ENCODE peak calls at places on chromosome 18, in ten cellular contexts. X, R, A, I, Z, S, N, H, O and K are unnamed samples.

GRCh38 chr18:66495844-66496243 is 108.0 kb downstream of the CDH19 start:
- DNase-seq in X (peak), R (peak), A (no peak), I (no peak), Z (no peak), S (peak), N (peak), H (peak), O (no peak), K (no peak)

GRCh38 chr18:48328473-48329205 is 80.5 kb downstream of the ZBTB7C start:
- DNase-seq in X (no peak), R (no peak), A (no peak), I (peak), Z (no peak), S (no peak), N (no peak), H (peak), O (no peak), K (no peak)

GRCh38 chr18:12500986-12501385 is 93.3 kb downstream of the PRELID3A start:
- DNase-seq in X (no peak), R (no peak), A (no peak), I (no peak), Z (no peak), S (no peak), N (no peak), H (no peak), O (no peak), K (no peak)

GRCh38 chr18:2971741-2972552 is 41.0 kb downstream of the LPIN2 start:
- DNase-seq in X (peak), R (no peak), A (peak), I (peak), Z (peak), S (no peak), N (peak), H (no peak), O (peak), K (peak)

GRCh38 chr18:58241026-58241679 is 197.1 kb downstream of the NEDD4L start:
- DNase-seq in X (no peak), R (no peak), A (no peak), I (no peak), Z (no peak), S (no peak), N (no peak), H (no peak), O (no peak), K (no peak)

GRCh38 chr18:47602273-47602897 is 328.1 kb downstream of the SMAD2 start:
- DNase-seq in X (no peak), R (no peak), A (no peak), I (no peak), Z (no peak), S (no peak), N (no peak), H (no peak), O (no peak), K (no peak)

GRCh38 chr18:6627621-6628020 is 101.9 kb upstream of the ARHGAP28 start:
- DNase-seq in X (no peak), R (no peak), A (no peak), I (no peak), Z (no peak), S (no peak), N (no peak), H (no peak), O (no peak), K (no peak)

GRCh38 chr18:41490861-41491260 is 464.2 kb upstream of the PIK3C3 start:
- DNase-seq in X (no peak), R (no peak), A (no peak), I (no peak), Z (no peak), S (no peak), N (no peak), H (no peak), O (no peak), K (no peak)

GRCh38 chr18:61322265-61322873 is 10.9 kb upstream of the CDH20 start:
- DNase-seq in X (peak), R (no peak), A (peak), I (peak), Z (no peak), S (peak), N (no peak), H (peak), O (no peak), K (no peak)

GRCh38 chr18:77066101-77066500 is 66.5 kb downstream of the MBP start:
- DNase-seq in X (no peak), R (no peak), A (peak), I (peak), Z (no peak), S (no peak), N (no peak), H (no peak), O (no peak), K (no peak)

GRCh38 chr18:67794512-67794911 is 278.0 kb upstream of the DSEL start:
- DNase-seq in X (no peak), R (no peak), A (no peak), I (no peak), Z (no peak), S (no peak), N (no peak), H (no peak), O (no peak), K (no peak)

GRCh38 chr18:32049393-32050161 is 31.0 kb downstream of the RNF125 start:
- DNase-seq in X (peak), R (peak), A (peak), I (peak), Z (no peak), S (no peak), N (peak), H (no peak), O (no peak), K (peak)

GRCh38 chr18:50142441-50143120 is 52.4 kb downstream of the MYO5B start:
- DNase-seq in X (no peak), R (no peak), A (no peak), I (no peak), Z (no peak), S (peak), N (no peak), H (no peak), O (no peak), K (no peak)

GRCh38 chr18:76948345-76948744 is 126.0 kb downstream of the ZNF236 start:
- DNase-seq in X (no peak), R (no peak), A (no peak), I (no peak), Z (no peak), S (no peak), N (no peak), H (no peak), O (no peak), K (no peak)

GRCh38 chr18:14746897-14747296 is 1.1 kb upstream of the ANKRD30B start:
- DNase-seq in X (no peak), R (no peak), A (no peak), I (no peak), Z (no peak), S (no peak), N (no peak), H (no peak), O (no peak), K (no peak)

GRCh38 chr18:14748496-14748895 is 524 bp downstream of the ANKRD30B start:
- DNase-seq in X (no peak), R (no peak), A (no peak), I (no peak), Z (no peak), S (no peak), N (no peak), H (no peak), O (peak), K (no peak)

GRCh38 chr18:14747513-14748474 is at the start of gene ANKRD30B:
- DNase-seq in X (no peak), R (no peak), A (no peak), I (no peak), Z (no peak), S (no peak), N (no peak), H (peak), O (peak), K (no peak)
- H3K4me3 ChIP-seq in X (no peak), R (no peak), A (no peak), I (no peak), Z (no peak), S (no peak), N (no peak), H (no peak), O (no peak), K (no peak)

GRCh38 chr18:10015941-10016819 is 102.4 kb downstream of the VAPA start:
- DNase-seq in X (peak), R (no peak), A (no peak), I (no peak), Z (peak), S (no peak), N (no peak), H (peak), O (no peak), K (no peak)
- H3K27ac ChIP-seq in X (peak), R (no peak), A (no peak), I (peak), Z (peak), S (no peak), N (no peak), H (peak), O (no peak), K (peak)

DNA sequence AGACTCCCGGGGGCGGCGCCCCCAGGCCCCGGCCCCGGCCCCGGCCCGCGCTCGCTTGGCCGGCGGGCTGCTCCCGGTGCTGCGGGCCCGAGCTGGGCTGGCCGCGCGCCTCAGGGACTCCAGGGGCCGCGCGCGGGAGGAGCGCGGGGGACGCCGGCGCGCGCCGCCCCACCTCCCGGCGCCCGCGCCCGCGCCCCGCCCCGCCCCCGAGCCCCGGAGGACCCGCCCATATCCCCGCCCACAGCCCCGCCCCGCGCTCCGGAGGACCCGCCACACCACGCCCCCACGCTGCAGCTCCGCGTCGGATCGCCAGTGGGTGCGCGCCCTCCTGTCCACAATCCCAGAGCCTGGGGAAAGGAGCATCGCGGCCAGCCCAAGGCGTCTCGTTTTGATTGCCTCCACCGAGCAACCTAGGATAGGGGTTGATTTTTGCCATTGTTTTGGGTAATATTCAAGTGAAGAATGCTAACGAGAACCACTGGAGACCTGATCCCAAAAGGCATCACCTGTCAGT is at the start of gene PARD6G:
- DNase-seq in X (peak), R (peak), A (peak), I (peak), Z (peak), S (peak), N (peak), H (peak), O (peak), K (peak)
- TF ChIP-seq CTCF in X (peak), R (no peak), A (no peak), I (no peak), Z (no peak), S (no peak), N (no peak), H (peak), O (peak), K (no peak)

DNA sequence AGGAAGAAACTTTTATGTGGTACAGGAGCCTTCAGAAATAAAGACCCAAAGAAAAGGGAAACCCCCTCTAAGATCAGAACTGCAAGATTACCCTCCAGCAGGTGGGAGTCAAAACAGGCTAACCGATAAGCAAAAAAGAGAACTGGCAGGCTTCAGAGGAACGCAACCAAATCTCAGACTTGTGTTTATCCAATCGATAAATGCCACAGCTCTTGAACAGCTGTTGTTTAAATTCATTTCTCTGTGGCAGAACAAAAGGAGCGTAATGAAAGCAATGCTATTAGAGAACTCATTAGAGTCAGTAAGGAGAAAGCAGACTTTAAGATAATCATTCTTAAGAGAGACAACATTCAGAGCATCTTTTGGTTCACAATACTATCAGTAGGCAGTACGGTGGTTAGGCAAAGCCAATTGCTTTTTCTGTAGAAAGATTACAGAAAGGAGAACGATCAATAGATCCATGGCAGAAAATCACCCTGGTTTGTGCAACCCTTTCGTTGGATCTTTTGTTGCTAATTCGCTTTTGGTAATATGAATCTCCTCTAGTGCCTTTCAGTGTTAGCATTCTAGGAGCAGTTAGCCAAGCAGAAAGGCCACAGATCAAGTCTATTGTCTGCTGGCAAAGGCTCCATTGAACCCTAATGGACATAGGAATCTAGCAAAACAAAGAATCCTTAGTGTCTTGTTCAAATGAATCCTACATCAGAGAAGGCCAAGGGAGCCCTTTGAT is 476.4 kb upstream of the CHST9 start:
- DNase-seq in X (no peak), R (no peak), A (no peak), I (no peak), Z (no peak), S (no peak), N (no peak), H (no peak), O (no peak), K (no peak)
- H3K4me3 ChIP-seq in X (no peak), R (no peak), A (no peak), I (no peak), Z (no peak), S (no peak), N (no peak), H (no peak), O (no peak), K (no peak)

DNA sequence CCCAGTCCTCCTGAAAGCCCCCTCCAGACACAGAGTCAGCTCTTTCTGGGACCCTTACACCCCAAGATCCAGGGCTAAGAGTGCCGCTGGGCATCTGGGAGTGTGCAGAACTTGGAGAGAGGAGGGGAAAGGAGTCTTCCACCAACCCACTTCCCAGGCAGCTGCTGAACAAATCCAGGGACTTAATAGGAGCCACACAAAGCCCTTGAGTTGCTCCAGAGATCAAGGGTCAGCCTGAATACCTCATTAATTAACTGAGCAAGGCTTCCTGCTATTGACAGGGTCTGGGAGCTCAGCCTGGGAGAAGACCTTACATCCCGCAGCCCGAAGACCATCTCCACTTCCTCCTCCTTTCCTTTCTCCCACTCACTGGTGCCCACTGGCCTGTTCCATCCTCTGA is 108.3 kb downstream of the CELF4 start:
- DNase-seq in X (no peak), R (no peak), A (no peak), I (no peak), Z (no peak), S (no peak), N (no peak), H (no peak), O (no peak), K (no peak)
- H3K27ac ChIP-seq in X (no peak), R (no peak), A (no peak), I (peak), Z (no peak), S (no peak), N (no peak), H (no peak), O (no peak), K (no peak)

GRCh38 chr18:74479486-74480148 is 16.5 kb upstream of the CNDP2 start:
- DNase-seq in X (no peak), R (no peak), A (no peak), I (no peak), Z (no peak), S (no peak), N (no peak), H (no peak), O (no peak), K (no peak)
- TF ChIP-seq CTCF in X (no peak), R (no peak), A (no peak), I (no peak), Z (no peak), S (no peak), N (no peak), H (no peak), O (no peak), K (no peak)

DNA sequence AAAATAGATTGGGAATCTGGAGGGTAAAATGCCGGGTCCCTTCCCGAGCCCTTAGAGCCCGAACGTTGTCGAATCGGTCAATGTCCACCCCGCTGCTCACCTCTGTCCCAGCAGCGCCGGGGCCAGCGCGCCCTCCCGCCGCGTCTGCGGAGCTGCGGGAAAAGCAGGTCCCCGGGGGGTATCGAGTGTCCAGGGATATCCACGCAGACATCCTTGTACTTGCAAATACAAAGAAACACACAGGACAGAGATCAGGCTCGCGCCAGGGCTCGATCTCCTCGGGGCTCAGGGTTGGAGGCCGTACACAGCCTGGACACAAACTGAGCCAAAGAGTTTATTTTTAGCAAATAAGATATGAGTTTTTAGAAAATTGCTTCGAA is 2.3 kb upstream of the GATA6 start:
- DNase-seq in X (peak), R (no peak), A (no peak), I (no peak), Z (no peak), S (no peak), N (peak), H (no peak), O (no peak), K (no peak)
- H3K4me3 ChIP-seq in X (peak), R (no peak), A (no peak), I (peak), Z (peak), S (no peak), N (peak), H (peak), O (no peak), K (peak)